ENCODE peak calls at places on chromosome 2, in five cellular contexts. I is fibroblast of the aortic adventitia, Q is ascending aorta, J is GM12878, P is kidney epithelial cell. A is an unnamed sample.

GRCh38 chr2:84435331-84436081 is 23.6 kb downstream of the SUCLG1 start:
- DNase-seq in I (peak), J (no peak), P (no peak), Q (no peak), A (peak)

GRCh38 chr2:220394433-220394832 is 767.0 kb downstream of the SLC4A3 start:
- DNase-seq in Q (no peak), J (no peak), P (no peak), I (peak), A (peak)

GRCh38 chr2:218892693-218893348 is 12.2 kb downstream of the WNT10A start:
- DNase-seq in J (peak), P (no peak), I (peak), Q (no peak), A (no peak)

GRCh38 chr2:166375736-166376487 is at the start of gene SCN9A:
- DNase-seq in J (no peak), Q (no peak), I (peak), P (no peak), A (peak)

GRCh38 chr2:85278361-85278760 is 49.4 kb downstream of the TGOLN2 start:
- DNase-seq in P (no peak), J (no peak), I (peak), Q (no peak), A (no peak)

GRCh38 chr2:194182888-194183287 is 1474.1 kb upstream of the SLC39A10 start:
- DNase-seq in P (no peak), J (no peak), Q (no peak), I (no peak), A (no peak)

GRCh38 chr2:201257381-201257940 is 2.9 kb upstream of the CASP8 start:
- DNase-seq in J (no peak), Q (no peak), I (no peak), P (no peak), A (no peak)

GRCh38 chr2:174836345-174836999 is 72.2 kb upstream of the CHRNA1 start:
- DNase-seq in J (no peak), Q (no peak), P (peak), I (peak), A (peak)

GRCh38 chr2:207491954-207492353 is 37.8 kb upstream of the CREB1 start:
- DNase-seq in P (no peak), Q (no peak), J (no peak), I (no peak), A (no peak)

GRCh38 chr2:122514451-122514996 is 759.1 kb downstream of the TSN start:
- DNase-seq in I (no peak), J (no peak), Q (no peak), P (no peak), A (no peak)

DNA sequence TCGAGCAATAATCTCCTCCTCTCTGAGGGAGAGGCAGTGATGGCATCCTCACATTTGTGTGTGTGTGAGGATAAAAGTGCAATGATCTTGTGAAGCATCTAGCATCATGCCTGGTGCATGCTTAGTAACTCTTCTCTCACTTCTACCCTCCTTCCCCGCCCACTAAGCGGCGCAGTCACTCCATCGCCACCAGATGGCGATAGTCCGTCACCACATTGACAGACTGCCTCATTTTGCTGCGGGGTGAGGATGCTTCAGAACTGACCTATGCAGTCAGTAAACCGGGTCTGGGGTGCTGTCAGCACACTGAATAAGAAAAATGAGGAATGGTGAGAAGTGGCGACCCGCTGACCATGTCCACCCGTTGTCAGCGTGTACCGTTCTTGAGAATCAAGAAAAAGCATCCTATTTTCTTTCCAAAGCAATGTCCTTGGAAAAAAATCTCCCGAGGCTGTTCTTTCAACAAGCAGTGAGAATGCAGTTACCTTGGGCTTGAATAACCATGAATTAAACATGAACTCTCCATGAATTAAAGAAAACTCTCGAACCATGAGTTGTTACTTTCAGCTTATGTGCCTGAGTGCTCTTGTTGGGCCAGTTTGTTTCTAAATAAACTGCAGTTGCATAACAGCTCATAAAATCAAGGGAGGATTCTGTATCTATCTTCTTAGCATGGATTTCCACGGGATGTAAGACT is 37.3 kb upstream of the TMEM177 start:
- DNase-seq in Q (no peak), I (peak), J (peak), P (peak), A (peak)
- TF ChIP-seq CTCF in Q (peak), I (peak), J (peak), P (peak), A (peak)

DNA sequence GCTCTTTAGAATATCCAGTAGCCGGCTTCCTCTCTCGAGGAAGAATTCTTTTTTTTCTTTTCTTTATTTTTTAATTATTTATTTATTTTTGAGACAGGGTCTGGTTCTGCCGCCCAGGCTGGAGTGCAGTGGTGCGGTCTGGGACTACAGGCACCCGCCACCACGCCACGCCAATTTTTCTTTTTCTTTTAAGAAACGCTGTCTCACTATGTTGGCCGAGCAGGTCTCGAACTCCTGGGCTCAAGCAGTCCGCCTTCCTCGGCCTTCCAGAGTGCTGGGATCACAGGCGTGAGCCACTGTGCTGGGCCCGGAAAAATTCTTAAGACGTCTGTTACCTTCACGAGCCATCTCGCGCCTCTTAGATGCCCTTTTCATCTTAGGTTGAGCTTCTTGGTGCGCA is 931 bp upstream of the TMEM131 start:
- DNase-seq in J (no peak), P (no peak), Q (no peak), I (no peak), A (no peak)
- H3K4me3 ChIP-seq in J (peak), P (peak), Q (peak), I (peak), A (peak)

GRCh38 chr2:134692461-134692860 is 26.3 kb downstream of the TMEM163 start:
- DNase-seq in P (no peak), I (no peak), Q (no peak), J (no peak), A (no peak)
- TF ChIP-seq CTCF in P (no peak), I (no peak), Q (no peak), J (peak), A (no peak)

GRCh38 chr2:66443977-66444855 is 9.3 kb downstream of the MEIS1 start:
- DNase-seq in J (no peak), P (no peak), Q (no peak), I (peak), A (no peak)
- H3K4me3 ChIP-seq in J (no peak), P (peak), Q (peak), I (peak), A (peak)

GRCh38 chr2:236166157-236166780 is 1.9 kb downstream of the GBX2 start:
- DNase-seq in P (no peak), J (no peak), I (no peak), Q (no peak), A (no peak)

GRCh38 chr2:236168110-236169067 is at the start of gene GBX2:
- DNase-seq in J (no peak), P (peak), I (no peak), Q (no peak), A (no peak)

GRCh38 chr2:236169151-236169721 is 1.1 kb upstream of the GBX2 start:
- DNase-seq in J (no peak), Q (no peak), P (no peak), I (no peak), A (no peak)

GRCh38 chr2:236166781-236167296 is 1.3 kb downstream of the GBX2 start:
- DNase-seq in I (no peak), P (no peak), Q (no peak), J (no peak), A (no peak)

DNA sequence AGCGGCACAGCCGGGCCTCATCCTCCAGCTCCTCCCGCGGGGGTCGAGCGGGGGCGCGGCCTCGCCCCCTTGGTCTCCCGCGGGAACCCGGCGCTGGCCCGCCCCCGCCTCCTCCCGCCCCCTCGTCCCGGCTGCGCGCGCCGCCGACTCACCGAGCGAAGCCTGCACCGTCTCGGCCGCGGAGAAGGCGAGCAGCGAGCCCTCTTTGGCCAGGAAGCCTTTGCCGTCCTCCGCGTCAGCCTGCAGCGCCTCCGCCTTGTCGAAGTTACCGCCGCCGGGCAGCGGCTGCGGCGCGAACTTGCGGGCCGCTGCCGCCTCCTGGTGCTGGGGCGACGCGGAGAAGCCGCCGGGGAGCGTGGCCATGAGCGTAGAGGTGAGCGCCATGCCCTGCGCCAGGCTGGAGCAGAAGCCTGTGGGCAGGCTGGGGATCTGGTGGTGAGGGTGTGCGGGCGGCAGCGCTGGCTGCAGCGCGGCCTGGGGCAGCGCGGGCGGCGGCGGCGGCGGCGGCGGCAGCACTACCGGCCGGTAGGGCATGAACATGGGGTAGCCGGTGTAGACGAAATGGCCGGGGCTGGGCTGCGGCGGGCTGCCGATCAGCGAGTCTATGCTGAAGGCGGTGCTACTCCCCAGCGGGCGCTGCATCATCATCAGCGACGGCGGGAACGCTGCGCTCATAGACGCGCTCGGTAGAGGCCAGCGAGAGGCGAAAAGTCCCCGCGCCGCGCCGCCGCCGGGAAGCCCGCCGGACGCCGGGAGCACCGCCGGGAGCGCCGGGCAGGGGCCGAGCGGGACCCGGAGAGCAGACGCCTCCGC is 683 bp downstream of the GBX2 start:
- DNase-seq in P (no peak), J (no peak), Q (no peak), I (no peak), A (no peak)
- TF ChIP-seq CTCF in P (no peak), J (no peak), Q (no peak), I (no peak), A (peak)

DNA sequence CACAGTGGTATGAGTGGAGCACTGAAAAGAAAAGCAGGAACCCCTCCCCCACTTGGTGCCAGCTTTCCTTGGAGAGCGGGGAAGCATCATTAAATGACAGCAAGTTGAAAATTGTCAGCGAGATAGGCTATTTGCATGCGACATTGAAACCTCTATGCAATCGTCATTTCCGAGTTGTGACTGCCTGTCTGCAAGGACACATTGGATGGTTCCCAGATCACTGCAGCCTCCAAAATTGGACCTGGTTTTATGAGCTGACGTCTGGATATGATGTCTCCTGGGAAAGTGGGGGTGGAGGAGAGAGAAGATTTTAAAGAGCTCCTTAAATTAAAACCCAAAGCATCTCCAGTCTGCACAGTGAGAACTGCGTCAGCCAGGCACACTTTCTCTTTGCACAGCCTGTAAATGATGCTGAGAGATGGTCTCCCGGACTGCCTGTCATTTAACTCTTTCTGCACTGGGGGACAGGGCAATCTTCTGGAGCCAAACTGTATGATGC is 57.8 kb upstream of the KIF5C start:
- DNase-seq in J (no peak), I (peak), Q (no peak), P (no peak), A (no peak)
- H3K4me3 ChIP-seq in J (peak), I (peak), Q (peak), P (no peak), A (peak)

GRCh38 chr2:240595381-240596079 is 9.0 kb downstream of the CAPN10 start:
- DNase-seq in P (no peak), I (no peak), J (no peak), Q (peak), A (no peak)
- TF ChIP-seq CTCF in P (peak), I (no peak), J (peak), Q (peak), A (peak)

GRCh38 chr2:71004356-71004755 is 9.7 kb upstream of the TEX261 start:
- DNase-seq in P (no peak), I (no peak), Q (no peak), J (no peak), A (no peak)

GRCh38 chr2:71000780-71001591 is 6.3 kb upstream of the TEX261 start:
- DNase-seq in I (peak), Q (no peak), P (peak), J (no peak), A (no peak)

GRCh38 chr2:70999362-70999761 is 4.7 kb upstream of the TEX261 start:
- DNase-seq in I (no peak), J (no peak), P (no peak), Q (no peak), A (no peak)

GRCh38 chr2:71003396-71003795 is 8.7 kb upstream of the TEX261 start:
- DNase-seq in Q (no peak), I (no peak), J (no peak), P (no peak), A (no peak)

GRCh38 chr2:71001592-71002570 is 7.2 kb upstream of the TEX261 start:
- DNase-seq in Q (no peak), I (no peak), J (no peak), P (no peak), A (no peak)
- H3K4me3 ChIP-seq in Q (no peak), I (no peak), J (no peak), P (no peak), A (no peak)

GRCh38 chr2:168295051-168295450 is 47.7 kb upstream of the STK39 start:
- DNase-seq in I (no peak), P (no peak), Q (no peak), J (no peak), A (no peak)

GRCh38 chr2:168290391-168290790 is 43.0 kb upstream of the STK39 start:
- DNase-seq in I (no peak), J (no peak), P (no peak), Q (no peak), A (no peak)

GRCh38 chr2:168294409-168294808 is 47.0 kb upstream of the STK39 start:
- DNase-seq in P (no peak), I (no peak), J (no peak), Q (no peak), A (no peak)

GRCh38 chr2:168289880-168290279 is 42.5 kb upstream of the STK39 start:
- DNase-seq in Q (no peak), P (no peak), J (no peak), I (no peak), A (no peak)

GRCh38 chr2:168293766-168294165 is 46.4 kb upstream of the STK39 start:
- DNase-seq in P (no peak), Q (no peak), I (no peak), J (no peak), A (no peak)
- TF ChIP-seq CTCF in P (no peak), Q (no peak), I (no peak), J (no peak), A (no peak)

A was measured in astrocyte of the cerebellum.